ENCODE peak calls at places on chromosomes 7 and 10, in six cellular contexts. K, C, W, J, D and Z are unnamed samples.

GRCh38 chr7:27145167-27145883 is 1.8 kb upstream of the HOXA5 start:
- DNase-seq in K (no peak), C (no peak), W (no peak), J (no peak), D (no peak), Z (no peak)

GRCh38 chr7:131895541-131896173 is 339.2 kb upstream of the PODXL start:
- DNase-seq in K (no peak), C (peak), W (peak), J (no peak), D (peak), Z (peak)

GRCh38 chr7:95636140-95636539 is 39.8 kb upstream of the PDK4 start:
- DNase-seq in K (no peak), C (no peak), W (peak), J (no peak), D (no peak), Z (no peak)

GRCh38 chr10:113228570-113228969 is 278.5 kb downstream of the TCF7L2 start:
- DNase-seq in K (no peak), C (peak), W (peak), J (no peak), D (no peak), Z (no peak)

GRCh38 chr7:507623-508305 is 11.9 kb downstream of the PDGFA start:
- DNase-seq in K (no peak), C (no peak), W (no peak), J (no peak), D (no peak), Z (no peak)

GRCh38 chr10:52216852-52217251 is 97.2 kb upstream of the DKK1 start:
- DNase-seq in K (no peak), C (peak), W (peak), J (no peak), D (no peak), Z (no peak)

GRCh38 chr10:103610921-103611511 is 117.5 kb downstream of the NEURL1 start:
- DNase-seq in K (no peak), C (no peak), W (no peak), J (no peak), D (no peak), Z (no peak)

GRCh38 chr7:155799514-155799913 is 12.7 kb downstream of the SHH start:
- DNase-seq in K (no peak), C (no peak), W (no peak), J (no peak), D (no peak), Z (no peak)

GRCh38 chr10:43128958-43129706 is 9.1 kb upstream of the CSGALNACT2 start:
- DNase-seq in K (no peak), C (peak), W (peak), J (no peak), D (peak), Z (peak)

GRCh38 chr7:142813262-142813661 is 41.6 kb upstream of the EPHB6 start:
- DNase-seq in K (peak), C (peak), W (peak), J (no peak), D (peak), Z (peak)

GRCh38 chr7:96189129-96189815 is 132.6 kb downstream of the SLC25A13 start:
- DNase-seq in K (no peak), C (no peak), W (no peak), J (no peak), D (no peak), Z (no peak)

GRCh38 chr7:55573526-55573925 is 1.2 kb upstream of the VOPP1 start:
- DNase-seq in K (no peak), C (peak), W (peak), J (no peak), D (no peak), Z (no peak)

GRCh38 chr7:45716380-45717203 is 142.4 kb downstream of the ADCY1 start:
- DNase-seq in K (no peak), C (no peak), W (no peak), J (no peak), D (peak), Z (no peak)

GRCh38 chr7:1946025-1946424 is 275.9 kb downstream of the ELFN1 start:
- DNase-seq in K (no peak), C (no peak), W (no peak), J (no peak), D (no peak), Z (no peak)

GRCh38 chr7:43602271-43602670 is 19.4 kb downstream of the STK17A start:
- DNase-seq in K (no peak), C (no peak), W (no peak), J (no peak), D (no peak), Z (no peak)

GRCh38 chr10:37801557-37801956 is 55.9 kb downstream of the ZNF248 start:
- DNase-seq in K (no peak), C (no peak), W (no peak), J (no peak), D (no peak), Z (no peak)

GRCh38 chr10:103799341-103799740 is 56.0 kb downstream of the SH3PXD2A start:
- DNase-seq in K (no peak), C (no peak), W (no peak), J (no peak), D (no peak), Z (peak)

GRCh38 chr10:13503745-13504463 is 24.9 kb downstream of the BEND7 start:
- DNase-seq in K (no peak), C (peak), W (peak), J (no peak), D (no peak), Z (no peak)

GRCh38 chr10:88116491-88116890 is 253.1 kb downstream of the PTEN start:
- DNase-seq in K (no peak), C (peak), W (no peak), J (no peak), D (no peak), Z (no peak)

GRCh38 chr10:6593140-6593740 is 13.2 kb upstream of the PRKCQ start:
- DNase-seq in K (no peak), C (no peak), W (no peak), J (no peak), D (peak), Z (peak)

GRCh38 chr7:158454631-158455030 is 133.0 kb downstream of the PTPRN2 start:
- DNase-seq in K (no peak), C (no peak), W (no peak), J (no peak), D (no peak), Z (no peak)

GRCh38 chr10:15146366-15146765 is 22.1 kb downstream of the NMT2 start:
- DNase-seq in K (no peak), C (no peak), W (no peak), J (no peak), D (peak), Z (peak)

GRCh38 chr10:91137822-91138221 is 82.6 kb upstream of the PCGF5 start:
- DNase-seq in K (no peak), C (no peak), W (no peak), J (no peak), D (no peak), Z (no peak)

GRCh38 chr7:134318443-134318842 is 1.7 kb upstream of the SLC35B4 start:
- DNase-seq in K (no peak), C (no peak), W (no peak), J (no peak), D (no peak), Z (no peak)

GRCh38 chr7:134313543-134313942 is 3.2 kb downstream of the SLC35B4 start:
- DNase-seq in K (no peak), C (no peak), W (no peak), J (no peak), D (no peak), Z (no peak)

GRCh38 chr7:134315679-134316538 is 821 bp downstream of the SLC35B4 start:
- DNase-seq in K (no peak), C (peak), W (peak), J (no peak), D (no peak), Z (peak)

GRCh38 chr7:134317434-134317833 is 704 bp upstream of the SLC35B4 start:
- DNase-seq in K (no peak), C (no peak), W (no peak), J (no peak), D (no peak), Z (no peak)

GRCh38 chr7:134316539-134317344 is at the start of gene SLC35B4:
- DNase-seq in K (peak), C (peak), W (peak), J (peak), D (peak), Z (peak)
- H3K18ac ChIP-seq in K (no peak), C (peak), W (peak), J (peak), D (peak), Z (peak)

GRCh38 chr10:128551475-128551874 is 425.3 kb upstream of the MKI67 start:
- DNase-seq in K (no peak), C (no peak), W (no peak), J (no peak), D (no peak), Z (no peak)

GRCh38 chr10:128545216-128545615 is 419.0 kb upstream of the MKI67 start:
- DNase-seq in K (no peak), C (no peak), W (no peak), J (no peak), D (no peak), Z (no peak)

GRCh38 chr10:128550045-128550444 is 423.8 kb upstream of the MKI67 start:
- DNase-seq in K (no peak), C (no peak), W (no peak), J (no peak), D (no peak), Z (no peak)

GRCh38 chr10:128546651-128547165 is 420.5 kb upstream of the MKI67 start:
- DNase-seq in K (no peak), C (no peak), W (no peak), J (no peak), D (no peak), Z (no peak)

DNA sequence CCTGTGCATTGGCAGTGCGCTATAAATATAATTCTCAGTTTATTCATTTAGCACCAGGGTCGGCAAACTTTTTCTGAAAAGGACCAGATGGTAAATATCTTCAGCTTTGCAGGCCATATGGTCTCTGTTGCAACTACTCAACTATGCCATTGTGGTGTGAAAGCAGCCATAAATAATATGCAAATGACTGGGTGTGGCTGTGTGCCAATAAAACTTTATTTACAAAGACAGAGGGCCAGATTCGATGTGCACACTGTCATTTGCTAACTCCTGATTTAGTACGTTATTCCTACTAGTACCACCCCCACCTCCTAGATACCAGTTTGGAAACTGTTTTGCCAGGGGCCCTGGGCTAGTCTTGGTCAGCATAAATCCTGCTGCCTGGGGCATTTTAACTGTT is 423.0 kb upstream of the MKI67 start:
- DNase-seq in K (no peak), C (no peak), W (no peak), J (no peak), D (no peak), Z (no peak)
- H2BK15ac ChIP-seq in K (no peak), C (no peak), W (no peak), J (no peak), D (no peak), Z (no peak)

DNA sequence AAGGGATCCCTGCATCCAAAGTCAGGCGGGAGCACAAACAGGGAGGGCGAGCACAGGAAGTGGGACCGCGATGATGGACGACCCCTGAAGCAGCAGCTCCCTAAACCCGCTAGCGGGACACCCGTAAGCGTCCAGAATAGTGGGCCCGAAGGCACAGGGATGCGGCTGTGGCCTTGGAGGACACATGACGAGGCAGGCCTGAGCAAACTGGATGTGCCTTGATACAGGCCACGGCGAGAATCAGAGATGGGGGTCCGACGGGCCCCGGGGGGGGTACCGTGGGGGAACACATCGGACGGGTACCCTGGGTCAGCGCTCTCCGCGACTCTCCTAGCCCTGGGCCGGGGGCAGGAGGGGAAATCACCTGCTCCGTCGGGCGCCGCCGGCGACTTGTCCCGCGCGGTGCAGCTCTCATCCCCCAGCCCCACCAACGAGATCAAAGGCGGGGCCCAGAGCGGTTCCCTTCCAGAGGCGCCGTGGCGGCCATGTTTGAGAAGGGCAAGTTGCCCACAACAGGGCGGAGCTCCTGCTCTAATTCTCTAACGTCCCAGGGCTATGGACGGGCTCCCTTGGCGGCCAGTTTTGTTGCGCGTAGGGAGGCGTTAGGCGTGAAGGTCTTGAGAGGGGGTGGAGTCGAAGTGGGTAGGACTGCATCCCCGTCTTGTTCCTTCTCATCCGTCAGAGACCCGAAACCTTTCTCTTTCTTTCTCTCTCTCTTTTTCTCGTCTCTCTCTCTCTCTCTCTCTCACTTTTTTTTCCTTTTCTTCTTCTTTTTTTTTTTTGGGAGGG is at the start of gene CUEDC2:
- DNase-seq in K (peak), C (peak), W (peak), J (peak), D (peak), Z (peak)
- H3K18ac ChIP-seq in K (peak), C (peak), W (peak), J (peak), D (peak), Z (peak)

GRCh38 chr10:131187886-131188285 is 123.6 kb downstream of the TCERG1L start:
- DNase-seq in K (no peak), C (no peak), W (no peak), J (no peak), D (no peak), Z (no peak)
- H2BK15ac ChIP-seq in K (no peak), C (no peak), W (no peak), J (no peak), D (no peak), Z (no peak)